ENCODE peak calls at places on chromosome 10, in four cellular contexts. M is CD4-positive, alpha-beta T cell; W is transverse colon; V is RWPE1. I is an unnamed sample.
A peak's percentile ranks its signal among the peaks of the same experiment; 100 is the strongest.

GRCh38 chr10:70441161-70441876 is at the start of gene NODAL:
- DNase-seq in M (no peak), W (no peak), V (no peak), I (no peak)

GRCh38 chr10:87862644-87863101 is 660 bp downstream of the KLLN start:
- DNase-seq in M (peak; percentile 67), W (no peak), V (peak; percentile 46), I (no peak)

GRCh38 chr10:131567279-131568162 is 256.0 kb upstream of the TCERG1L start:
- DNase-seq in M (no peak), W (no peak), V (no peak), I (no peak)

GRCh38 chr10:79246209-79246581 is 101.1 kb upstream of the PPIF start:
- DNase-seq in M (no peak), W (no peak), V (no peak), I (no peak)

GRCh38 chr10:117936136-117936535 is 110.6 kb downstream of the RAB11FIP2 start:
- DNase-seq in M (no peak), W (no peak), V (no peak), I (no peak)

GRCh38 chr10:93384006-93384405 is 98.1 kb downstream of the MYOF start:
- DNase-seq in M (no peak), W (no peak), V (peak; percentile 98), I (no peak)

GRCh38 chr10:121553861-121554264 is 44.4 kb downstream of the FGFR2 start:
- DNase-seq in M (no peak), W (peak; percentile 37), V (peak; percentile 86), I (no peak)

GRCh38 chr10:47406870-47407648 is 23.0 kb upstream of the ZNF488 start:
- DNase-seq in M (no peak), W (no peak), V (peak; percentile 91), I (no peak)

GRCh38 chr10:11086177-11086576 is 68.5 kb downstream of the CELF2 start:
- DNase-seq in M (no peak), W (peak; percentile 16), V (no peak), I (no peak)

GRCh38 chr10:19701427-19702052 is 114.7 kb upstream of the PLXDC2 start:
- DNase-seq in M (no peak), W (no peak), V (no peak), I (no peak)

GRCh38 chr10:101292194-101293006 is 61.6 kb upstream of the BTRC start:
- DNase-seq in M (no peak), W (no peak), V (no peak), I (peak; percentile 31)

GRCh38 chr10:101290415-101290814 is 61.2 kb upstream of the LBX1 start:
- DNase-seq in M (no peak), W (no peak), V (no peak), I (no peak)

GRCh38 chr10:101293007-101293723 is 60.8 kb upstream of the BTRC start:
- DNase-seq in M (no peak), W (no peak), V (no peak), I (no peak)

GRCh38 chr10:101289541-101289940 is 60.3 kb upstream of the LBX1 start:
- DNase-seq in M (no peak), W (no peak), V (no peak), I (no peak)

DNA sequence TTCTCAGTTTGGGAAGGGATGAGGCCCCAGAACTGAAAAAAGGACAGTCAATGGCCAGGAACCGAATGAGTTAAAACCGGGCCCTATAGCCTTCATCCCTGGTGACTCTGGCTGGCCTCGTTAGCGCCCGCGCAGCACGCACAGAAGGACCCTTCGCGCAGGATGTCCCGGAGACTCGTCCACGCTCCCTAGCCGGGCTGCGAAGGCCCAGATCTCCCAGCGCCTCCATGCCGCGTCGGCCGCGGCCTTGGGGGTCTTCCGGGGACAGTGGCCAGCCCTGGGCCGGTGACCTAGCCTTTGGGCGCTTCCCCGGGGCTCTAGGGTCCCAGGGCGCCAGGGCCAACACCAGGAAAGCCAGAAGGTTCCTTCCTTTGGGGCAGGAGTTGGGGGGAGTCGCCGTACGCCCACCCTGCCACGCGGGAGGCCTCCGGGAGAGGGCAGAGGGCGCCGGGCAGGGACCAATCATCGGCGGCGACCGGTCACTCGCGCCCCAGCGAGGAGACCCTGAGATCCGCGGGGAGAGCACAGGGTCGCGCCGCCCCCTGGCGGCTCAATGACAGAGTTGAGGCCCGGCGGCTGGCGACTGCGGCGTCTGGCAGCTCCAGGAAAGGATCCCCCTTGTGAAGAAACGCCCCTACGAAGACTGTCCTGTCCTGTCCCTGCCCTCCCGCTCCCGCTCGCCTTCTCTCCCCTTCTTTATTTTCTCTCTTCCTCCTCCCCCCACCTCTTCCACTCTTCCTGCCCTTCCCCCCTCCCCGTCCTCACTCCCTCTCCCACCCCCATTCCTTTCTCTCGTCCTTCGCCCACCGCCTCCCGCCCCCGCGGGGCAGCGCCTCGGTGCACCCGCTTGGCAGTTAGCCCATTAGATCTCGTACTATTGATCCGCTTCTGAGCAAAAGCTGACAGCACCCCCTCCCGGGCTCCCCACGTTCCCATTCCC is 62.3 kb upstream of the LBX1 start:
- DNase-seq in M (peak; percentile 33), W (peak; percentile 36), V (peak; percentile 55), I (peak; percentile 78)
- TF ChIP-seq CTCF in M (peak; percentile 70), W (peak; percentile 54), V (peak; percentile 62), I (peak; percentile 87)

DNA sequence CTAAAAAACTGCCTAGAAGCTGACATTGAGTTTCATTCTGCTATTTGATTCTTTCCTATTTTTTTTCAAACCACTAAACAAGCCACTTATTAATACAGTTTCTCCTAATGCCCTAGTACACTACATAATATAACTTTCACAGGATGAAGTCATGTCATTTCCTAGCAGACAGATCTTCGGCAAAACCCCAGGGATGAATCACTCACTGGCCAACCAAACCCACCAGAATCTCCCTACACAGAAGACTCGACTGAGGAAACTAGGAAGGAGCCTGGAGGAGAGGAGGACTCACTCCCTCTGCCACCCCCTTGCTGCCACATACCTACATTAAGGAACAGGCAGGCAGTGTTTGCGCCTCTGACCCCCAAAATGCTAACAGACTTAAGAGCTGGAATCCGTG is 33.4 kb downstream of the XPNPEP1 start:
- DNase-seq in M (no peak), W (no peak), V (no peak), I (no peak)
- TF ChIP-seq CTCF in M (no peak), W (no peak), V (no peak), I (no peak)

GRCh38 chr10:128322950-128323349 is 196.7 kb upstream of the MKI67 start:
- DNase-seq in M (no peak), W (no peak), V (no peak), I (no peak)

GRCh38 chr10:128318868-128319267 is 192.6 kb upstream of the MKI67 start:
- DNase-seq in M (no peak), W (no peak), V (no peak), I (no peak)

GRCh38 chr10:128324468-128324867 is 198.2 kb upstream of the MKI67 start:
- DNase-seq in M (no peak), W (no peak), V (no peak), I (no peak)

GRCh38 chr10:128324058-128324457 is 197.8 kb upstream of the MKI67 start:
- DNase-seq in M (no peak), W (peak; percentile 9), V (no peak), I (peak; percentile 45)

DNA sequence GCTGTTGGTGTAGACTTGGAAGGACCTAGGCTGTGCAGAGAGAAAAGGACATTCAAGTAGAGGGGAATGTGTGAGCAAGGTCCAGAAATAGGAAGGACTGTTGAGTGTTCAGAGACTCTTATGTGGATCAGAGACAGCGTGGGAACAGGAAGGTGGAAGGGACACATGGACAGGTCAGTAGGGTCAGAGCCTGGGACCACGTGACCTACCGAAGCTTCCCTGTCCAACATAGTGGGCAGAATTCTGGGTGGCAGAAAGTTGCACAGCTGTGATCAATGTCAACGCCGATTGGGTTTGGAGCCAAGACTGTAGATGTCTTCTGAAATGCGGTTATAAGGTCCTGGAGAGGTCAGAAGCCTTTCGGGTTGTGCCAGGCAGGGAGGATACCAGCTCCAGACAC is 195.9 kb upstream of the MKI67 start:
- DNase-seq in M (no peak), W (no peak), V (no peak), I (no peak)
- TF ChIP-seq CTCF in M (no peak), W (no peak), V (no peak), I (no peak)

GRCh38 chr10:114404171-114405010 is at the start of gene AFAP1L2:
- DNase-seq in M (no peak), W (peak; percentile 63), V (peak; percentile 67), I (peak; percentile 13)

GRCh38 chr10:114402871-114403544 is 1.3 kb downstream of the AFAP1L2 start:
- DNase-seq in M (no peak), W (no peak), V (peak; percentile 43), I (peak; percentile 16)

GRCh38 chr10:114402233-114402632 is 2.1 kb downstream of the AFAP1L2 start:
- DNase-seq in M (no peak), W (no peak), V (no peak), I (no peak)

GRCh38 chr10:114405011-114405350 is 679 bp upstream of the AFAP1L2 start:
- DNase-seq in M (no peak), W (peak; percentile 70), V (peak; percentile 49), I (no peak)

DNA sequence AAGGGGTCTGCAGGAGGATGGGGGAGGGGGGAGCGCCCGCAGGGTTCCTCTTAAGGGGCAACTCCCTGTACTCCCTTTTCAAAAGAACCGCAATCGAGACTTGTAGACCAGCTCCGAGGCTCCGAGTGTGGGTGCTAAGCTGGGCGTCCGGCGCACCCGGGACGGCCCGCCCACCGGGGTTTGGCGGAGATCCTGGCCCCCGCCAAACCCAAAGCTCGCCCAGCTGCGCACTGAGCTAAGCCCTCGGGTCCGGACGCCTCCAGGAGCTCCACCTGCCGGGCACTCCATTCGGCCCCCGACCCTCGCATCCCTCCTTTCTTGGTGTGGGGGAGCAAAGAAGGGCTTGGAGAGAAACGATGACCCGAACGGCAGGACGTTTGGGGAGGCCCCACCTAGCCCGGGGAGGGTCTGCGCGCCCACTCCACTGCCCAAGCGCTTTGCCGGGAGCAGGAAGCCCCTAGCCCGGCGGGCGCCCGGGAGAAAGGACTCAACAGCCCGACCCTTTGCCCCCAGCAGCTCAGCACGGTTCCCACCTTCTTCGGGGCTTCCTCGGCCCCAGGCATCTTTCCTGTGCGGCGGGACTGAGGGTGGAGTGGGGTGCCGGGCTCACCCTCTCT is 649 bp downstream of the AFAP1L2 start:
- DNase-seq in M (no peak), W (peak; percentile 24), V (peak; percentile 65), I (peak; percentile 12)
- TF ChIP-seq CTCF in M (no peak), W (no peak), V (peak; percentile 32), I (no peak)

GRCh38 chr10:127976286-127976685 is 69.4 kb downstream of the PTPRE start:
- DNase-seq in M (no peak), W (no peak), V (no peak), I (no peak)

GRCh38 chr10:127974911-127975310 is 68.0 kb downstream of the PTPRE start:
- DNase-seq in M (no peak), W (no peak), V (no peak), I (no peak)

GRCh38 chr10:127972958-127973357 is 66.1 kb downstream of the PTPRE start:
- DNase-seq in M (no peak), W (no peak), V (no peak), I (no peak)

GRCh38 chr10:127971973-127972615 is 65.2 kb downstream of the PTPRE start:
- DNase-seq in M (no peak), W (no peak), V (no peak), I (no peak)

DNA sequence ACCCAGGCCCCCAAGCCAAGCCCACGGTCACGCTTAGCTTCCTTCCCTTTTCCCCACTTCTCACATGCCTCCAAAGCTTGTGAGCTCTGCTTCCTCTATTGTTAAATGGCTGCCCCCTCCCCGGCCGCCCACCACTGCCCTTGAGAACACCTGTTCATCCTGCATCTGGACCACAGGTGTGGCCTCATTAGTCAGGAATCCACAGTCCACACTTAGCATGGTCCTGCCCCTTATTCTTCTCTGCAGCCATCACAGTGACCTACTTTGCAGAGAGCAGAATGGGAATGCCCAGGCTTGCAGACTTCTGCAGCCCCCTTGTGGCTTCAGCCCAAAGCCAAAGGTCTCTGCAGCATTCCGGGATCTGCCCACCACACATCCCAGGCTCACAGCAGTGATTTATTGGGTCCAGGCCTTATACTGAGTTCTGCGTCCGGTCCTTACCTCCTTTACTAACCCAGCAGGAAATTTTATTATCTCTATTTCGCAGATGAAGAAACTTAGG is 67.0 kb downstream of the PTPRE start:
- DNase-seq in M (no peak), W (no peak), V (no peak), I (no peak)
- TF ChIP-seq CTCF in M (no peak), W (no peak), V (no peak), I (no peak)